ENCODE peak calls at places on chromosomes 13 and 19, in seven cellular contexts. J is effector CD4-positive, alpha-beta T cell; F is cardiac muscle cell; U is NCI-H82; O is HAP-1; T is iPS-NIHi11; W is GOT3. X is an unnamed sample.

GRCh38 chr13:96822900-96823299 is 171.4 kb downstream of the OXGR1 start:
- DNase-seq in F (peak), J (no peak), U (peak), T (peak), W (no peak), O (peak), X (no peak)

GRCh38 chr13:108508263-108508662 is 121.1 kb upstream of the MYO16 start:
- DNase-seq in T (peak), W (no peak), F (peak), U (no peak), J (no peak), O (no peak), X (no peak)

GRCh38 chr19:49875801-49876421 is 1.2 kb downstream of the AKT1S1 start:
- DNase-seq in T (no peak), U (peak), O (peak), W (no peak), F (peak), J (peak), X (peak)

GRCh38 chr19:46863818-46864629 is 3.2 kb downstream of the ARHGAP35 start:
- DNase-seq in U (peak), O (peak), F (peak), W (no peak), J (no peak), T (peak), X (no peak)

GRCh38 chr19:47776568-47776967 is 1.9 kb upstream of the SELENOW start:
- DNase-seq in T (no peak), F (no peak), J (no peak), O (no peak), U (no peak), W (no peak), X (no peak)

GRCh38 chr13:114019367-114019766 is 45.5 kb upstream of the C13orf46 start:
- DNase-seq in O (peak), W (no peak), T (peak), F (no peak), J (no peak), U (peak), X (peak)

GRCh38 chr13:28611021-28611420 is 47.9 kb upstream of the POMP start:
- DNase-seq in O (no peak), F (no peak), J (no peak), U (no peak), W (no peak), T (no peak), X (no peak)

GRCh38 chr19:49362048-49362925 is at the start of gene TEAD2:
- DNase-seq in T (peak), F (peak), W (no peak), O (peak), U (peak), J (no peak), X (no peak)

GRCh38 chr13:61954092-61954491 is 538.4 kb upstream of the PCDH20 start:
- DNase-seq in F (peak), U (peak), W (no peak), T (peak), O (no peak), J (no peak), X (no peak)

GRCh38 chr19:1269478-1270167 is 491 bp downstream of the CIRBP start:
- DNase-seq in U (peak), W (peak), O (peak), F (peak), J (peak), T (peak), X (peak)

GRCh38 chr19:41298327-41298964 is 11.5 kb upstream of the CCDC97 start:
- DNase-seq in O (no peak), T (no peak), U (peak), J (peak), F (peak), W (no peak), X (peak)

GRCh38 chr13:40550130-40550529 is 116.3 kb downstream of the FOXO1 start:
- DNase-seq in W (no peak), T (no peak), U (no peak), F (peak), O (no peak), J (no peak), X (no peak)

X was measured in stimulated activated CD8-positive, alpha-beta memory T cell treated with anti-CD3 and anti-CD28 coated beads, Interleukin-4, amount 100 ng/mL, for 48 hours.